ENCODE peak calls at places on chromosome 11, in five cellular contexts. One of them, this sample, is unnamed.

GRCh38 chr11:122743949-122744876 is 88.7 kb downstream of the UBASH3B start:
- DNase-seq in astrocyte of the hippocampus: no peak
- DNase-seq in GM04504: no peak
- DNase-seq in foreskin fibroblast: no peak
- DNase-seq in ovary: no peak
- DNase-seq in this sample: no peak

GRCh38 chr11:46272816-46273427 is 4.5 kb upstream of the CREB3L1 start:
- DNase-seq in foreskin fibroblast: peak; percentile 92
- DNase-seq in ovary: peak; percentile 76
- DNase-seq in GM04504: no peak
- DNase-seq in astrocyte of the hippocampus: peak; percentile 60
- DNase-seq in this sample: no peak

GRCh38 chr11:122681070-122681469 is 25.5 kb downstream of the UBASH3B start:
- DNase-seq in ovary: no peak
- DNase-seq in astrocyte of the hippocampus: no peak
- DNase-seq in foreskin fibroblast: peak; percentile 53
- DNase-seq in GM04504: no peak
- DNase-seq in this sample: no peak

GRCh38 chr11:69053546-69054396 is 5.0 kb downstream of the TPCN2 start:
- DNase-seq in foreskin fibroblast: no peak
- DNase-seq in astrocyte of the hippocampus: no peak
- DNase-seq in ovary: no peak
- DNase-seq in GM04504: no peak
- DNase-seq in this sample: no peak

GRCh38 chr11:15927866-15928217 is 428.5 kb downstream of the SOX6 start:
- DNase-seq in ovary: no peak
- DNase-seq in GM04504: no peak
- DNase-seq in foreskin fibroblast: no peak
- DNase-seq in astrocyte of the hippocampus: no peak
- DNase-seq in this sample: no peak

GRCh38 chr11:21588754-21589153 is 604.1 kb upstream of the ANO5 start:
- DNase-seq in ovary: no peak
- DNase-seq in astrocyte of the hippocampus: no peak
- DNase-seq in foreskin fibroblast: no peak
- DNase-seq in GM04504: no peak
- DNase-seq in this sample: no peak

GRCh38 chr11:108871152-108871551 is 206.3 kb downstream of the DDX10 start:
- DNase-seq in astrocyte of the hippocampus: peak; percentile 83
- DNase-seq in foreskin fibroblast: peak; percentile 84
- DNase-seq in GM04504: no peak
- DNase-seq in ovary: peak; percentile 38
- DNase-seq in this sample: peak; percentile 15

GRCh38 chr11:69538840-69539239 is 57.4 kb downstream of the LINC01488 start:
- DNase-seq in ovary: no peak
- DNase-seq in astrocyte of the hippocampus: peak; percentile 32
- DNase-seq in foreskin fibroblast: no peak
- DNase-seq in GM04504: no peak
- DNase-seq in this sample: no peak

GRCh38 chr11:12249590-12250260 is 127.6 kb upstream of the PARVA start:
- DNase-seq in ovary: no peak
- DNase-seq in foreskin fibroblast: no peak
- DNase-seq in astrocyte of the hippocampus: no peak
- DNase-seq in GM04504: no peak
- DNase-seq in this sample: no peak

GRCh38 chr11:45007011-45007410 is 56.3 kb upstream of the TP53I11 start:
- DNase-seq in astrocyte of the hippocampus: no peak
- DNase-seq in foreskin fibroblast: no peak
- DNase-seq in GM04504: no peak
- DNase-seq in ovary: no peak
- DNase-seq in this sample: no peak

GRCh38 chr11:63242089-63242762 is 1.2 kb downstream of the SLC22A25 start:
- DNase-seq in ovary: no peak
- DNase-seq in GM04504: no peak
- DNase-seq in foreskin fibroblast: no peak
- DNase-seq in astrocyte of the hippocampus: no peak
- DNase-seq in this sample: no peak

GRCh38 chr11:75383246-75383645 is 16.1 kb upstream of the RPS3 start:
- DNase-seq in GM04504: no peak
- DNase-seq in foreskin fibroblast: no peak
- DNase-seq in astrocyte of the hippocampus: no peak
- DNase-seq in ovary: no peak
- DNase-seq in this sample: no peak

GRCh38 chr11:132335311-132335710 is 964.9 kb downstream of the NTM start:
- DNase-seq in astrocyte of the hippocampus: no peak
- DNase-seq in GM04504: no peak
- DNase-seq in ovary: no peak
- DNase-seq in foreskin fibroblast: no peak
- DNase-seq in this sample: no peak

GRCh38 chr11:104529213-104529612 is 365.3 kb upstream of the PDGFD start:
- DNase-seq in astrocyte of the hippocampus: no peak
- DNase-seq in foreskin fibroblast: peak; percentile 39
- DNase-seq in GM04504: no peak
- DNase-seq in ovary: no peak
- DNase-seq in this sample: no peak

GRCh38 chr11:44313701-44314489 is 4.0 kb upstream of the ALX4 start:
- DNase-seq in astrocyte of the hippocampus: no peak
- DNase-seq in GM04504: no peak
- DNase-seq in foreskin fibroblast: no peak
- DNase-seq in ovary: no peak
- DNase-seq in this sample: peak; percentile 20

GRCh38 chr11:8065031-8065430 is 16.0 kb upstream of the TUB start:
- DNase-seq in foreskin fibroblast: no peak
- DNase-seq in ovary: no peak
- DNase-seq in GM04504: no peak
- DNase-seq in astrocyte of the hippocampus: no peak
- DNase-seq in this sample: no peak

GRCh38 chr11:2441171-2441570 is 3.1 kb downstream of the TRPM5 start:
- DNase-seq in astrocyte of the hippocampus: no peak
- DNase-seq in ovary: no peak
- DNase-seq in foreskin fibroblast: no peak
- DNase-seq in GM04504: no peak
- DNase-seq in this sample: no peak

GRCh38 chr11:2445107-2445947 is 519 bp downstream of the KCNQ1 start:
- DNase-seq in ovary: no peak
- DNase-seq in GM04504: no peak
- DNase-seq in foreskin fibroblast: no peak
- DNase-seq in astrocyte of the hippocampus: peak; percentile 16
- DNase-seq in this sample: no peak

GRCh38 chr11:3052109-3052479 is 5.1 kb downstream of the CARS1 start:
- DNase-seq in foreskin fibroblast: peak; percentile 19
- DNase-seq in ovary: no peak
- DNase-seq in GM04504: no peak
- DNase-seq in astrocyte of the hippocampus: no peak
- DNase-seq in this sample: no peak

GRCh38 chr11:26551186-26551801 is 20.8 kb downstream of the MUC15 start:
- DNase-seq in GM04504: no peak
- DNase-seq in astrocyte of the hippocampus: no peak
- DNase-seq in ovary: no peak
- DNase-seq in foreskin fibroblast: peak; percentile 49
- DNase-seq in this sample: peak; percentile 6

GRCh38 chr11:94700631-94701030 is 67.5 kb upstream of the AMOTL1 start:
- DNase-seq in GM04504: no peak
- DNase-seq in ovary: no peak
- DNase-seq in astrocyte of the hippocampus: no peak
- DNase-seq in foreskin fibroblast: no peak
- DNase-seq in this sample: no peak

GRCh38 chr11:119763071-119763715 is 34.2 kb upstream of the NECTIN1 start:
- DNase-seq in ovary: no peak
- DNase-seq in foreskin fibroblast: no peak
- DNase-seq in astrocyte of the hippocampus: peak; percentile 21
- DNase-seq in GM04504: no peak
- DNase-seq in this sample: no peak

GRCh38 chr11:69193151-69193550 is 37.4 kb downstream of the SMIM38 start:
- DNase-seq in foreskin fibroblast: no peak
- DNase-seq in ovary: no peak
- DNase-seq in astrocyte of the hippocampus: peak; percentile 72
- DNase-seq in GM04504: no peak
- DNase-seq in this sample: no peak

GRCh38 chr11:34185926-34186841 is 80.8 kb downstream of the NAT10 start:
- DNase-seq in astrocyte of the hippocampus: peak; percentile 67
- DNase-seq in GM04504: no peak
- DNase-seq in foreskin fibroblast: no peak
- DNase-seq in ovary: no peak
- DNase-seq in this sample: no peak

GRCh38 chr11:16096336-16096735 is 260.0 kb downstream of the SOX6 start:
- DNase-seq in astrocyte of the hippocampus: no peak
- DNase-seq in ovary: no peak
- DNase-seq in foreskin fibroblast: peak; percentile 34
- DNase-seq in GM04504: no peak
- DNase-seq in this sample: no peak

GRCh38 chr11:106943089-106943488 is 75.2 kb downstream of the GUCY1A2 start:
- DNase-seq in GM04504: no peak
- DNase-seq in foreskin fibroblast: no peak
- DNase-seq in astrocyte of the hippocampus: no peak
- DNase-seq in ovary: no peak
- DNase-seq in this sample: no peak

GRCh38 chr11:65861533-65862183 is 1.4 kb downstream of the MUS81 start:
- DNase-seq in foreskin fibroblast: no peak
- DNase-seq in GM04504: no peak
- DNase-seq in ovary: peak; percentile 44
- DNase-seq in astrocyte of the hippocampus: no peak
- DNase-seq in this sample: no peak

GRCh38 chr11:41989800-41990380 is 530.4 kb upstream of the LRRC4C start:
- DNase-seq in astrocyte of the hippocampus: no peak
- DNase-seq in GM04504: no peak
- DNase-seq in ovary: no peak
- DNase-seq in foreskin fibroblast: no peak
- DNase-seq in this sample: no peak

GRCh38 chr11:46426233-46426991 is 34.8 kb upstream of the CHRM4 start:
- DNase-seq in astrocyte of the hippocampus: no peak
- DNase-seq in GM04504: no peak
- DNase-seq in ovary: no peak
- DNase-seq in foreskin fibroblast: no peak
- DNase-seq in this sample: no peak

GRCh38 chr11:69686452-69686851 is 11.3 kb upstream of the LTO1 start:
- DNase-seq in ovary: no peak
- DNase-seq in GM04504: no peak
- DNase-seq in foreskin fibroblast: no peak
- DNase-seq in astrocyte of the hippocampus: no peak
- DNase-seq in this sample: no peak

GRCh38 chr11:61828629-61829407 is 718 bp downstream of the FADS2 start:
- DNase-seq in astrocyte of the hippocampus: peak; percentile 69
- DNase-seq in ovary: peak; percentile 45
- DNase-seq in foreskin fibroblast: peak; percentile 66
- DNase-seq in GM04504: no peak
- DNase-seq in this sample: no peak

GRCh38 chr11:57662893-57663292 is 5.0 kb upstream of the ZDHHC5 start:
- DNase-seq in astrocyte of the hippocampus: no peak
- DNase-seq in ovary: no peak
- DNase-seq in foreskin fibroblast: peak; percentile 27
- DNase-seq in GM04504: no peak
- DNase-seq in this sample: no peak

GRCh38 chr11:32034680-32035079 is 56.2 kb upstream of the RCN1 start:
- DNase-seq in foreskin fibroblast: no peak
- DNase-seq in astrocyte of the hippocampus: no peak
- DNase-seq in ovary: no peak
- DNase-seq in GM04504: peak; percentile 35
- DNase-seq in this sample: no peak

GRCh38 chr11:1375955-1376258 is 13.8 kb upstream of the BRSK2 start:
- DNase-seq in astrocyte of the hippocampus: no peak
- DNase-seq in ovary: no peak
- DNase-seq in GM04504: no peak
- DNase-seq in foreskin fibroblast: no peak
- DNase-seq in this sample: no peak

GRCh38 chr11:1573847-1574255 is 1.8 kb upstream of the DUSP8 start:
- DNase-seq in astrocyte of the hippocampus: peak; percentile 28
- DNase-seq in foreskin fibroblast: no peak
- DNase-seq in GM04504: no peak
- DNase-seq in ovary: no peak
- DNase-seq in this sample: no peak

GRCh38 chr11:88131764-88132470 is 43.3 kb downstream of the RAB38 start:
- DNase-seq in ovary: no peak
- DNase-seq in astrocyte of the hippocampus: no peak
- DNase-seq in GM04504: no peak
- DNase-seq in foreskin fibroblast: no peak
- DNase-seq in this sample: no peak